ENCODE peak calls at places on chromosome 4, in eight cellular contexts. S is heart left ventricle, N is K562, C is HepG2, R is A549, T is GM12878, Y is right lobe of liver, W is IMR-90. V is an unnamed sample.

GRCh38 chr4:10346023-10346422 is 111.2 kb downstream of the ZNF518B start:
- ATAC-seq in S (no peak), N (peak), C (no peak), R (no peak), T (no peak), Y (no peak), W (no peak), V (no peak)

GRCh38 chr4:140800686-140801085 is 44.5 kb upstream of the TBC1D9 start:
- ATAC-seq in S (no peak), N (no peak), C (no peak), R (no peak), T (peak), Y (peak), W (no peak), V (no peak)

GRCh38 chr4:186719925-186720694 is 3.5 kb downstream of the FAT1 start:
- ATAC-seq in S (no peak), N (no peak), C (no peak), R (no peak), T (no peak), Y (no peak), W (no peak), V (no peak)

GRCh38 chr4:1842993-1843448 is 12.9 kb downstream of the LETM1 start:
- ATAC-seq in S (peak), N (no peak), C (no peak), R (no peak), T (no peak), Y (no peak), W (peak), V (no peak)

GRCh38 chr4:107839166-107839565 is 14.4 kb downstream of the SGMS2 start:
- ATAC-seq in S (no peak), N (no peak), C (no peak), R (no peak), T (no peak), Y (no peak), W (no peak), V (no peak)

GRCh38 chr4:74793757-74794340 is 474 bp downstream of the BTC start:
- ATAC-seq in S (no peak), N (peak), C (peak), R (peak), T (peak), Y (peak), W (peak), V (peak)

GRCh38 chr4:8370835-8371234 is 69.7 kb downstream of the ACOX3 start:
- ATAC-seq in S (peak), N (no peak), C (no peak), R (no peak), T (no peak), Y (no peak), W (no peak), V (no peak)

GRCh38 chr4:165461176-165461835 is 82.5 kb downstream of the CPE start:
- ATAC-seq in S (no peak), N (peak), C (peak), R (no peak), T (no peak), Y (peak), W (peak), V (peak)

GRCh38 chr4:168881754-168882153 is 128.3 kb downstream of the CBR4 start:
- ATAC-seq in S (no peak), N (no peak), C (no peak), R (no peak), T (peak), Y (no peak), W (no peak), V (no peak)

GRCh38 chr4:158164849-158165248 is 8.0 kb downstream of the GASK1B start:
- ATAC-seq in S (peak), N (no peak), C (no peak), R (no peak), T (no peak), Y (no peak), W (no peak), V (no peak)

GRCh38 chr4:40212674-40213504 is 16.1 kb downstream of the RHOH start:
- ATAC-seq in S (no peak), N (no peak), C (no peak), R (no peak), T (peak), Y (no peak), W (no peak), V (no peak)

GRCh38 chr4:108512615-108513505 is 107.5 kb upstream of the RPL34 start:
- ATAC-seq in S (no peak), N (peak), C (peak), R (no peak), T (no peak), Y (peak), W (peak), V (no peak)

GRCh38 chr4:141153751-141154510 is 20.7 kb upstream of the RNF150 start:
- ATAC-seq in S (peak), N (peak), C (no peak), R (no peak), T (no peak), Y (peak), W (no peak), V (no peak)

GRCh38 chr4:104743141-104743748 is 248.6 kb upstream of the CXXC4 start:
- ATAC-seq in S (no peak), N (no peak), C (no peak), R (no peak), T (peak), Y (no peak), W (no peak), V (no peak)

GRCh38 chr4:45350438-45350837 is 624.1 kb upstream of the GNPDA2 start:
- ATAC-seq in S (no peak), N (no peak), C (no peak), R (no peak), T (peak), Y (peak), W (no peak), V (no peak)

DNA sequence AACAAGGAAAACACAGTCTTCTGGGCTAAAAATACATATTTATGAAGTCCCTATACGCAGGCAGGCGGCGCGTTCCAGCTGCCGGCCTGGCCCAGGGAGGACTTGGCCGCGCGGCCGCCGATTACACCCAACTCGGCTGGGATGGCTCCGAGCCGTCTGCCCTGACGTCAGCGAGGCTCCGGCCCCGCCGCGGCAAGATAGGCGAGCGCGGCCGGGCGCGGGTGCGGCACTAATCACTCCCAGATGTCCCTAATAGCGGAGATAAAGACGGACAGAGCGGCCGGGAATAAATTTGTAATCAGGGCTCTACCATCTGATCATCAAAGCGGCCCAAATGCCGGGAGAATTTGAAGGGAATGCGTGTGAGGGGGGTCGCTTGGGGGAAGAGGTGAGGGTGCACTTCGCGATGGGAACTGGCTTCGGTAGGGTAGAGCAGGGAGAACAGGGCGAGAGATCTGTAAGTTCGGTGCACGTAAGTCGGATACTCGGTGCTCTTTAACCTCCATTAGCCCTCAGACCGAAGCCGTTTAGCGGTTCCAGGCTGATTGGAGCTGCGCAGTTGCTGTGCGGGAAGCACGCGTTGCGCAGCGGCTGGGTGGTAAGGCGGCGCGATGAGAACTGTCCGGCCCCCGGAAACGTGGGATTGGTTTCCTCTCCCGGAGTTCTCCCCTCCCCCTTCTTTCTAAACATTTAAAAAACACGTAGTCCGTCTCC is 7.7 kb downstream of the HAND2 start:
- ATAC-seq in S (peak), N (peak), C (peak), R (no peak), T (no peak), Y (peak), W (peak), V (peak)
- TF ChIP-seq POLR2A in S (no peak), N (peak), C (no peak), R (no peak), T (no peak), Y (no peak), W (no peak), V (peak)

GRCh38 chr4:37890501-37891220 is at the start of gene TBC1D1:
- ATAC-seq in S (peak), N (peak), C (peak), R (peak), T (peak), Y (peak), W (peak), V (peak)
- TF ChIP-seq POLR2A in S (no peak), N (no peak), C (no peak), R (no peak), T (peak), Y (no peak), W (no peak), V (peak)

DNA sequence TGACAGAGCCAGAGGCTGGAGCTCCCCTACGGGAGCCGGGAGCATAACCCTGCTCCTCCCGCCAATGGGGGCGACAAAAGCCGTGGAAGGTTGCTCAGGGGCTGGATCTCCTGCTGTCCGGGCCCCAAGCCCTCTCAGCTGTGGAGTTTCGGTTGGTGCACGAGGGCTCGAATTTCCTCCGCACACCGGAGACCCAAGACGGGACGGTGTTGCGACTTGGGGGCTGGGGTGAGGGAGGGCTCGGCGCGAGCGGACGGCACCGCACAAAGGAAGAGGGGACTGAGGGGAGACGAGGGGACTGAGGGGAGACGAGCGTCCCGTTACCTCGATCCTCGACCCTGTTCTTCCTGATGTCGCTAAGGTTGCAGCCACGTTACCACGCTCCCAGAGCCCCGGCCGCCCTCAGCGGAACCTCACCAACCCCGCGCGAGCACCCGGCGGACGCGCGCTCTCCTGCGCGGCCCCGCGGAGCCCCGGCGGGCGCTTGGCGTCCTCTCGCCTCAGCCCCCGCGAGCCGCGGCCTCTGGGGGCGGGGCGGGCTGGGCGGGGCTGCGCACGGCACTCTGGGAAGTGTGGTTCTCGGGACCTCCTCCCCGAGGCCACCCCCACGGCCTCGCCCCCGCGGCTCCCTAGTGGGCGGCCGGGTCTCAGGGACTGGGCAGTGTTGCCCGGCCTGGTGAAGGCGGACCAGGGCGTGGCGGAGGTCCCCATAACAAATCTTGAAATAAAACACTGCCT is at the start of gene KLHL8:
- ATAC-seq in S (peak), N (peak), C (peak), R (peak), T (peak), Y (peak), W (peak), V (peak)
- TF ChIP-seq POLR2A in S (no peak), N (peak), C (peak), R (peak), T (peak), Y (peak), W (peak), V (peak)

GRCh38 chr4:55398461-55398860 is 2.7 kb downstream of the TMEM165 start:
- ATAC-seq in S (no peak), N (peak), C (no peak), R (no peak), T (no peak), Y (no peak), W (no peak), V (no peak)
- TF ChIP-seq POLR2A in S (no peak), N (no peak), C (no peak), R (no peak), T (no peak), Y (no peak), W (no peak), V (no peak)